ENCODE peak calls at places on chromosomes 4 and X, in four cellular contexts. One of them, this sample, is unnamed.

GRCh38 chrX:54482839-54483593 is 13.0 kb downstream of the FGD1 start:
- DNase-seq in heart left ventricle: no peak
- DNase-seq in neuronal stem cell: no peak
- DNase-seq in body of pancreas: no peak
- DNase-seq in this sample: no peak

GRCh38 chr4:80740375-80740774 is 290.1 kb upstream of the BMP3 start:
- DNase-seq in heart left ventricle: no peak
- DNase-seq in neuronal stem cell: no peak
- DNase-seq in body of pancreas: no peak
- DNase-seq in this sample: no peak

GRCh38 chr4:88646528-88647280 is 50.9 kb downstream of the NAP1L5 start:
- DNase-seq in heart left ventricle: no peak
- DNase-seq in neuronal stem cell: no peak
- DNase-seq in body of pancreas: no peak
- DNase-seq in this sample: no peak

GRCh38 chrX:95427389-95427788 is 1257.3 kb upstream of the DIAPH2 start:
- DNase-seq in heart left ventricle: no peak
- DNase-seq in neuronal stem cell: no peak
- DNase-seq in body of pancreas: no peak
- DNase-seq in this sample: no peak

GRCh38 chrX:39002466-39002865 is 201.2 kb downstream of the MID1IP1 start:
- DNase-seq in heart left ventricle: no peak
- DNase-seq in neuronal stem cell: no peak
- DNase-seq in body of pancreas: no peak
- DNase-seq in this sample: no peak

GRCh38 chr4:1987721-1988326 is 20.9 kb downstream of the NELFA start:
- DNase-seq in heart left ventricle: no peak
- DNase-seq in neuronal stem cell: no peak
- DNase-seq in body of pancreas: no peak
- DNase-seq in this sample: no peak

GRCh38 chr4:55549888-55550287 is 3.2 kb upstream of the CLOCK start:
- DNase-seq in heart left ventricle: no peak
- DNase-seq in neuronal stem cell: no peak
- DNase-seq in body of pancreas: no peak
- DNase-seq in this sample: no peak

GRCh38 chrX:136250191-136251041 is 784 bp downstream of the MAP7D3 start:
- DNase-seq in heart left ventricle: peak; percentile 22
- DNase-seq in neuronal stem cell: no peak
- DNase-seq in body of pancreas: no peak
- DNase-seq in this sample: no peak

GRCh38 chr4:10018818-10019438 is 2.4 kb downstream of the SLC2A9 start:
- DNase-seq in heart left ventricle: peak; percentile 99
- DNase-seq in neuronal stem cell: peak; percentile 81
- DNase-seq in body of pancreas: peak; percentile 96
- DNase-seq in this sample: peak; percentile 95

GRCh38 chr4:86834901-86835300 is 14.3 kb downstream of the SLC10A6 start:
- DNase-seq in heart left ventricle: no peak
- DNase-seq in neuronal stem cell: no peak
- DNase-seq in body of pancreas: no peak
- DNase-seq in this sample: no peak

GRCh38 chrX:155819525-155819924 is 61.6 kb upstream of the VAMP7 start:
- DNase-seq in heart left ventricle: no peak
- DNase-seq in neuronal stem cell: no peak
- DNase-seq in body of pancreas: no peak
- DNase-seq in this sample: no peak

GRCh38 chrX:12548746-12549145 is 242.5 kb upstream of the PRPS2 start:
- DNase-seq in heart left ventricle: no peak
- DNase-seq in neuronal stem cell: peak; percentile 40
- DNase-seq in body of pancreas: no peak
- DNase-seq in this sample: no peak

GRCh38 chr4:113328514-113328913 is 279.1 kb downstream of the ANK2 start:
- DNase-seq in heart left ventricle: no peak
- DNase-seq in neuronal stem cell: no peak
- DNase-seq in body of pancreas: no peak
- DNase-seq in this sample: no peak

GRCh38 chrX:21838937-21839333 is 482 bp upstream of the MBTPS2 start:
- DNase-seq in heart left ventricle: no peak
- DNase-seq in neuronal stem cell: no peak
- DNase-seq in body of pancreas: peak; percentile 2
- DNase-seq in this sample: no peak

GRCh38 chr4:186958951-186959350 is 235.3 kb upstream of the FAT1 start:
- DNase-seq in heart left ventricle: no peak
- DNase-seq in neuronal stem cell: no peak
- DNase-seq in body of pancreas: no peak
- DNase-seq in this sample: no peak

GRCh38 chr4:23333556-23333945 is 556.3 kb downstream of the PPARGC1A start:
- DNase-seq in heart left ventricle: no peak
- DNase-seq in neuronal stem cell: no peak
- DNase-seq in body of pancreas: no peak
- DNase-seq in this sample: no peak

GRCh38 chr4:167885872-167886271 is 206.5 kb upstream of the ANXA10 start:
- DNase-seq in heart left ventricle: no peak
- DNase-seq in neuronal stem cell: no peak
- DNase-seq in body of pancreas: no peak
- DNase-seq in this sample: no peak

GRCh38 chrX:13535371-13535770 is 34.0 kb upstream of the EGFL6 start:
- DNase-seq in heart left ventricle: no peak
- DNase-seq in neuronal stem cell: no peak
- DNase-seq in body of pancreas: no peak
- DNase-seq in this sample: no peak

GRCh38 chrX:50492720-50493119 is 22.1 kb upstream of the DGKK start:
- DNase-seq in heart left ventricle: no peak
- DNase-seq in neuronal stem cell: no peak
- DNase-seq in body of pancreas: no peak
- DNase-seq in this sample: no peak

GRCh38 chr4:27861381-27861787 is 1000.7 kb downstream of the STIM2 start:
- DNase-seq in heart left ventricle: peak; percentile 19
- DNase-seq in neuronal stem cell: peak; percentile 49
- DNase-seq in body of pancreas: peak; percentile 32
- DNase-seq in this sample: no peak

GRCh38 chrX:132426695-132427281 is 62.0 kb downstream of the MBNL3 start:
- DNase-seq in heart left ventricle: no peak
- DNase-seq in neuronal stem cell: no peak
- DNase-seq in body of pancreas: no peak
- DNase-seq in this sample: no peak

GRCh38 chr4:107050525-107051135 is 14.5 kb upstream of the DKK2 start:
- DNase-seq in heart left ventricle: no peak
- DNase-seq in neuronal stem cell: peak; percentile 3
- DNase-seq in body of pancreas: no peak
- DNase-seq in this sample: no peak

GRCh38 chr4:100790838-100791615 is 273.2 kb upstream of the EMCN start:
- DNase-seq in heart left ventricle: no peak
- DNase-seq in neuronal stem cell: no peak
- DNase-seq in body of pancreas: no peak
- DNase-seq in this sample: no peak

GRCh38 chr4:94974773-94975172 is 217.0 kb downstream of the BMPR1B start:
- DNase-seq in heart left ventricle: no peak
- DNase-seq in neuronal stem cell: no peak
- DNase-seq in body of pancreas: no peak
- DNase-seq in this sample: no peak

GRCh38 chr4:123191728-123192127 is 204.9 kb upstream of the SPRY1 start:
- DNase-seq in heart left ventricle: no peak
- DNase-seq in neuronal stem cell: no peak
- DNase-seq in body of pancreas: no peak
- DNase-seq in this sample: no peak

GRCh38 chr4:48109413-48110263 is 24.4 kb downstream of the TXK start:
- DNase-seq in heart left ventricle: no peak
- DNase-seq in neuronal stem cell: no peak
- DNase-seq in body of pancreas: peak; percentile 37
- DNase-seq in this sample: no peak

GRCh38 chrX:133399411-133399810 is 15.9 kb downstream of the GPC4 start:
- DNase-seq in heart left ventricle: no peak
- DNase-seq in neuronal stem cell: no peak
- DNase-seq in body of pancreas: no peak
- DNase-seq in this sample: no peak

GRCh38 chr4:137981277-137981676 is 260.9 kb downstream of the SLC7A11 start:
- DNase-seq in heart left ventricle: no peak
- DNase-seq in neuronal stem cell: no peak
- DNase-seq in body of pancreas: no peak
- DNase-seq in this sample: no peak

GRCh38 chr4:15729910-15730533 is 27.2 kb downstream of the BST1 start:
- DNase-seq in heart left ventricle: no peak
- DNase-seq in neuronal stem cell: peak; percentile 29
- DNase-seq in body of pancreas: peak; percentile 10
- DNase-seq in this sample: no peak

GRCh38 chr4:26484538-26484937 is 5.7 kb downstream of the CCKAR start:
- DNase-seq in heart left ventricle: no peak
- DNase-seq in neuronal stem cell: no peak
- DNase-seq in body of pancreas: no peak
- DNase-seq in this sample: no peak

GRCh38 chr4:165096776-165097175 is 15.9 kb downstream of the TMEM192 start:
- DNase-seq in heart left ventricle: no peak
- DNase-seq in neuronal stem cell: peak; percentile 11
- DNase-seq in body of pancreas: no peak
- DNase-seq in this sample: no peak

GRCh38 chrX:150680974-150681373 is 12.2 kb upstream of the MTMR1 start:
- DNase-seq in heart left ventricle: no peak
- DNase-seq in neuronal stem cell: no peak
- DNase-seq in body of pancreas: peak; percentile 28
- DNase-seq in this sample: no peak

GRCh38 chrX:132068405-132068804 is 45.3 kb downstream of the STK26 start:
- DNase-seq in heart left ventricle: no peak
- DNase-seq in neuronal stem cell: no peak
- DNase-seq in body of pancreas: no peak
- DNase-seq in this sample: no peak

GRCh38 chrX:31099536-31100090 is 27.8 kb upstream of the FTHL17 start:
- DNase-seq in heart left ventricle: no peak
- DNase-seq in neuronal stem cell: no peak
- DNase-seq in body of pancreas: no peak
- DNase-seq in this sample: no peak

GRCh38 chrX:43218198-43218597 is 437.9 kb upstream of the MAOA start:
- DNase-seq in heart left ventricle: no peak
- DNase-seq in neuronal stem cell: no peak
- DNase-seq in body of pancreas: no peak
- DNase-seq in this sample: no peak

GRCh38 chrX:72306851-72307645 is 1.3 kb upstream of the CITED1 start:
- DNase-seq in heart left ventricle: peak; percentile 49
- DNase-seq in neuronal stem cell: peak; percentile 56
- DNase-seq in body of pancreas: peak; percentile 60
- DNase-seq in this sample: peak; percentile 73

GRCh38 chrX:134443020-134443419 is 16.9 kb upstream of the HPRT1 start:
- DNase-seq in heart left ventricle: no peak
- DNase-seq in neuronal stem cell: no peak
- DNase-seq in body of pancreas: no peak
- DNase-seq in this sample: no peak

GRCh38 chrX:1679238-1679637 is 64.4 kb downstream of the ASMT start:
- DNase-seq in heart left ventricle: no peak
- DNase-seq in neuronal stem cell: no peak
- DNase-seq in body of pancreas: no peak
- DNase-seq in this sample: no peak

GRCh38 chrX:24426340-24426913 is 38.7 kb upstream of the PDK3 start:
- DNase-seq in heart left ventricle: no peak
- DNase-seq in neuronal stem cell: no peak
- DNase-seq in body of pancreas: no peak
- DNase-seq in this sample: no peak
- H3K27ac ChIP-seq in heart left ventricle: no peak overlapping the region
- H3K27ac ChIP-seq in neuronal stem cell: no peak overlapping the region
- H3K27ac ChIP-seq in body of pancreas: no peak overlapping the region
- H3K27ac ChIP-seq in this sample: peak overlapping the region; percentile 84

GRCh38 chrX:20221902-20222301 is 44.8 kb downstream of the RPS6KA3 start:
- DNase-seq in heart left ventricle: no peak
- DNase-seq in neuronal stem cell: no peak
- DNase-seq in body of pancreas: peak; percentile 18
- DNase-seq in this sample: no peak

GRCh38 chrX:20215565-20215964 is 51.1 kb downstream of the RPS6KA3 start:
- DNase-seq in heart left ventricle: no peak
- DNase-seq in neuronal stem cell: no peak
- DNase-seq in body of pancreas: no peak
- DNase-seq in this sample: no peak

GRCh38 chrX:20217906-20218305 is 48.8 kb downstream of the RPS6KA3 start:
- DNase-seq in heart left ventricle: no peak
- DNase-seq in neuronal stem cell: no peak
- DNase-seq in body of pancreas: no peak
- DNase-seq in this sample: no peak

GRCh38 chrX:20217279-20217678 is 49.4 kb downstream of the RPS6KA3 start:
- DNase-seq in heart left ventricle: no peak
- DNase-seq in neuronal stem cell: no peak
- DNase-seq in body of pancreas: no peak
- DNase-seq in this sample: no peak

DNA sequence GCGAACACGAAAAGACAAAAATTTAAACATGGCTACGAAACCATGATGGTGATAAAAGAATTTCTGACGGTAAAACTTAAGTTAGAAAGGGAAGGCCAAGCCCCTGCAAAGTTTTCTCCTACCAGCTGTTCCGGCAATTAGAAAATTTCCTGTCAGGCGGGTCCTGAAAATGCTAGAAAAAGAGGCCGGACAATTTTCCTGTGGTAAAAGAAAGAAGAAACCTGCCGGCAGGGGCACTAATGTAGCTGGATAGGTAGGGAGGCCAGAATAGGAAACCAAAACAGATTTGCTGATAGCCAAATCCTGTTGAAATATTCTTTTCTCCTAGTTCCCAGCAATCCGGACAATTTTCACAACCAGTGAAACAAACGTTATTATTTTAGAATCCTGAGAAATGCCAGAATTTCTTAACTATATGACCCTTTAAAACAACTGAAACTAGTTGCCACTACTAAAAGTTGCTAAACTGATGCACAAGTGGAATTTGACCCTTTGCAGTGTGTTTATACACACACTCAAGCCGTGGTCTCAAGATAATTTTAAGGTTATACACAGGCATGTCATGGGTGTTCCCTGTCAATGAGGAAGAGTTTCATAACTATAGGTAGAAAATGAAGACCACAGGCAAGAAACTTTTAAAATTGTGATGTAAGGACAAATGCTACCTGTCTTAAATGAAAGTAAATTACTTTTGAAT is 47.8 kb downstream of the RPS6KA3 start:
- DNase-seq in heart left ventricle: peak; percentile 33
- DNase-seq in neuronal stem cell: no peak
- DNase-seq in body of pancreas: peak; percentile 43
- DNase-seq in this sample: no peak
- H3K4me3 ChIP-seq in heart left ventricle: peak overlapping the region; percentile 40
- H3K4me3 ChIP-seq in neuronal stem cell: no peak overlapping the region
- H3K4me3 ChIP-seq in body of pancreas: no peak overlapping the region
- H3K4me3 ChIP-seq in this sample: no peak overlapping the region

DNA sequence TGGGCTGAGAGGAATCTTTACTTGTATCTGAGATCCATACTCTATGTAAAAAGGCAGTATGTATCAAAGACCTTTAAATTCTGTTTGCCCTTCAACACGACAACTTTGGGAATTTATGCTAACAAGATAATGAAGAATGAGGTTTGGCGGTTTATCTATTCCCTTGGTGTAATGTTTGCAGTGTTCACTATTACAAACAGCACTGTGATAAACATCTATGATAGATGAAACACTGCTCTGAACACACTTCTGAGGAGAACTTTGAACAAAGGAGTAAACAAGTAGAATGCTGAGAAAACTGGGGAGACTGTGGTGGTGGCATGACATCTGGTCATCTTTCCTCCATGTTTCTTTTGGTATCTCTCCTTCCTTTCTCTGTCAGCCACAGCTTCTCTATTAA is 126.9 kb downstream of the PDE5A start:
- DNase-seq in heart left ventricle: no peak
- DNase-seq in neuronal stem cell: no peak
- DNase-seq in body of pancreas: no peak
- DNase-seq in this sample: no peak
- H3K36me3 ChIP-seq in heart left ventricle: no peaks in the 10 kb centered on the region
- H3K36me3 ChIP-seq in neuronal stem cell: peaks cover 92% of the 10 kb centered on the region
- H3K36me3 ChIP-seq in body of pancreas: no peaks in the 10 kb centered on the region
- H3K36me3 ChIP-seq in this sample: peaks cover 84% of the 10 kb centered on the region

GRCh38 chr4:37392540-37393255 is 148.2 kb downstream of the NWD2 start:
- DNase-seq in heart left ventricle: peak; percentile 56
- DNase-seq in neuronal stem cell: no peak
- DNase-seq in body of pancreas: peak; percentile 49
- DNase-seq in this sample: peak; percentile 73
- H3K27ac ChIP-seq in heart left ventricle: no peak overlapping the region
- H3K27ac ChIP-seq in neuronal stem cell: no peak overlapping the region
- H3K27ac ChIP-seq in body of pancreas: no peak overlapping the region
- H3K27ac ChIP-seq in this sample: no peak overlapping the region